ENCODE peak calls at places on chromosomes 11 and 22, in five cellular contexts. T, S, E, F and W are unnamed samples.
A peak's percentile ranks its signal among the peaks of the same experiment; 100 is the strongest.

GRCh38 chr22:26547426-26547825 is 35.2 kb upstream of the TFIP11 start:
- DNase-seq in S (no peak), F (no peak), T (no peak), E (no peak), W (no peak)

GRCh38 chr11:5620606-5621521 is 3.9 kb upstream of the TRIM34 start:
- DNase-seq in T (no peak), S (no peak), F (no peak), E (no peak), W (no peak)

GRCh38 chr11:45036010-45036409 is 85.3 kb upstream of the TP53I11 start:
- DNase-seq in T (no peak), S (no peak), F (no peak), E (no peak), W (no peak)

GRCh38 chr11:114183041-114183511 is 113.1 kb upstream of the NNMT start:
- DNase-seq in T (no peak), F (no peak), S (peak; percentile 93), E (no peak), W (no peak)

GRCh38 chr11:42319926-42320325 is 860.5 kb upstream of the LRRC4C start:
- DNase-seq in T (no peak), S (no peak), E (no peak), F (no peak), W (no peak)

GRCh38 chr11:10743354-10744035 is 7.6 kb upstream of the CTR9 start:
- DNase-seq in S (no peak), F (no peak), E (no peak), T (no peak), W (no peak)

GRCh38 chr11:113373981-113374560 is 13.5 kb upstream of the ANKK1 start:
- DNase-seq in S (no peak), F (no peak), T (no peak), E (no peak), W (no peak)

GRCh38 chr11:68312780-68313573 is 586 bp downstream of the LRP5 start:
- DNase-seq in T (no peak), F (no peak), E (no peak), S (no peak), W (no peak)

GRCh38 chr11:47499160-47499559 is 50.2 kb upstream of the RAPSN start:
- DNase-seq in T (no peak), F (no peak), E (no peak), S (no peak), W (no peak)

GRCh38 chr11:64868904-64869570 is 9.4 kb downstream of the EHD1 start:
- DNase-seq in F (no peak), E (no peak), T (no peak), S (no peak), W (no peak)
- H3K4me1 ChIP-seq in F (peaks cover 98% of the 10 kb centered on the region), E (peaks cover 99% of the 10 kb centered on the region), T (peaks cover 88% of the 10 kb centered on the region), S (peaks cover 93% of the 10 kb centered on the region), W (peaks cover 78% of the 10 kb centered on the region)

GRCh38 chr22:20026204-20026908 is 5.4 kb downstream of the TANGO2 start:
- DNase-seq in E (no peak), T (no peak), S (no peak), F (no peak), W (no peak)
- H3K27ac ChIP-seq in E (no peak overlapping the region), T (no peak overlapping the region), S (no peak overlapping the region), F (no peak overlapping the region), W (no peak overlapping the region)

GRCh38 chr22:28670153-28670552 is 9.5 kb downstream of the TTC28 start:
- DNase-seq in S (no peak), F (no peak), T (no peak), E (no peak), W (no peak)

GRCh38 chr22:28670691-28671261 is 8.9 kb downstream of the TTC28 start:
- DNase-seq in F (no peak), E (no peak), T (no peak), S (no peak), W (no peak)

GRCh38 chr22:28669388-28669787 is 10.3 kb downstream of the TTC28 start:
- DNase-seq in T (no peak), F (no peak), S (no peak), E (no peak), W (no peak)

GRCh38 chr22:28674121-28674563 is 5.5 kb downstream of the TTC28 start:
- DNase-seq in S (no peak), E (no peak), F (no peak), T (peak; percentile 40), W (no peak)
- TF ChIP-seq EP300 in S (no peak), E (no peak), F (no peak), T (no peak), W (no peak)

DNA sequence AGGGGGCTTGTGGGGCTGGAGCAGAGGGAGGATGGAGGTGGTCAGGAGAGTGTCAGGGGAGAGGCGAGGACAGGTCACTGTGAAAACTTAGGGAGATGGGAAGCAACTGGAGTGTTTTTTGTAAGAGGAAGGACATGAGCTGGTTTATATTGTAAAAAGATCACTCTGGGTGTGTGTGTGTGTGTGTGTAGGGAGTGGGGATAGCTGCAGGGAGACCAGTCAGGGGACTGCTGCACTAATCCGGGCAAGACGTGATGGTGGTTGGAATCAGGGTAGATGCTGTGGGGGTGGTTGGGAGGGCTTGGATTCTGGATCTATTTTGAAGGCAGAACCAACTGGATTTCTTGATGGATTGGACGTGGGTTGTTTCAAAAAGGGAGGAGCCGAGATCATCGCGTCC is 11.3 kb upstream of the SYT7 start:
- DNase-seq in T (no peak), S (no peak), E (no peak), F (no peak), W (no peak)
- H3K4me1 ChIP-seq in T (no peaks in the 10 kb centered on the region), S (peaks cover 16% of the 10 kb centered on the region), E (peaks cover 27% of the 10 kb centered on the region), F (peaks cover 18% of the 10 kb centered on the region), W (peaks cover 41% of the 10 kb centered on the region)

DNA sequence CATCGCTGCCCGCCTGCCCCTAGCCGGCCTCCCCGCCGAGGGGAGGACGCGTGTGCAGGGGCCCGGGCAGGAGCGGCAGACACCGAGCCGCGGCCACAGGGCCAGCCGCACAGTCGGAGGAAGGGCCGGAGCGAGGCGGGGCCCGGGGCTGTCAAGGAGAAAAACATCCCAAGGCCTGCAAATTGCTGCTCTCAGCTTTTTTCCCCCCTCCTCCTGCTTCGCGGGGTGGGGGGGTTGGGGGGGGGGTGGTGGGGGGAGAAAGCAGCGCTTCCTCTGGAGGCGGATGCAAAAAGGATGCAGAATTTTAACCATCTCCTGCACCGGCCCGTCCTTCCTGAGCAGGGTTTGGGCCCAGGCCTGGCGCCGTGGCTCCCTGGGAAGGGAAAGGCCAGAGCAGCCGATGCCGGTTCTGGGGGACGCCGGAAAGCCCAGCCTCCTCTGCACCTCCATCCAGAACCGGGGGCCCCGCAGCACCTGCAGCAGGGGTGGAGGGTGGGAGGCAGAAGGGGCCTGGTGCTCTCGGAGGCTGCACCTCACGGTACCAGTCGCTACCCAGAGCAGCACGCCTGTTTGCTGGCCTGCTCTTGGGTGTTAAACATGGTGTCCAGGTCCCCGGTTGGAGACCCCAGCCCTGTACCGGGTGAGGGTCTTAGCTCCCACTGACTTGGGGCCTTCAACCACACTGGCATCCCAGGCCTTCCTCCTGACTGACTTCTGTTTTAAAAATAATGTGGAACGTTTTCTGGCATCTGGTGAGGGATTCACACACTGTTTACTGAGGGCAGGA is 77.3 kb upstream of the WNT7B start:
- DNase-seq in T (no peak), E (no peak), F (peak; percentile 52), S (peak; percentile 90), W (peak; percentile 85)
- H3K27ac ChIP-seq in T (peak overlapping the region; percentile 67), E (peak overlapping the region; percentile 100), F (peak overlapping the region; percentile 100), S (peak overlapping the region; percentile 100), W (peak overlapping the region; percentile 98)

GRCh38 chr22:22387386-22387736 is 121.2 kb downstream of the ZNF280B start:
- DNase-seq in F (no peak), T (no peak), E (no peak), S (no peak), W (no peak)

GRCh38 chr22:22388494-22388893 is 120.0 kb downstream of the ZNF280B start:
- DNase-seq in E (peak; percentile 45), T (no peak), F (no peak), S (no peak), W (no peak)

GRCh38 chr22:22388055-22388454 is 120.5 kb downstream of the ZNF280B start:
- DNase-seq in E (no peak), T (no peak), F (no peak), S (no peak), W (no peak)

GRCh38 chr22:22384668-22385244 is 123.8 kb downstream of the ZNF280B start:
- DNase-seq in S (no peak), E (peak; percentile 57), T (no peak), F (no peak), W (no peak)

GRCh38 chr22:22386602-22387385 is 121.7 kb downstream of the ZNF280B start:
- DNase-seq in T (no peak), E (peak; percentile 70), S (no peak), F (no peak), W (no peak)
- TF ChIP-seq EP300 in T (no peak), E (no peak), S (no peak), F (no peak), W (no peak)

GRCh38 chr11:1529286-1529685 is 42.7 kb upstream of the MOB2 start:
- DNase-seq in E (no peak), S (no peak), F (no peak), T (no peak), W (no peak)

GRCh38 chr11:1523779-1524178 is 37.2 kb upstream of the MOB2 start:
- DNase-seq in E (no peak), T (no peak), S (no peak), F (no peak), W (no peak)

GRCh38 chr11:1529774-1530173 is 42.3 kb downstream of the DUSP8 start:
- DNase-seq in S (no peak), E (no peak), F (no peak), T (no peak), W (no peak)

GRCh38 chr11:1528710-1529109 is 42.1 kb upstream of the MOB2 start:
- DNase-seq in S (no peak), F (no peak), T (no peak), E (no peak), W (no peak)

DNA sequence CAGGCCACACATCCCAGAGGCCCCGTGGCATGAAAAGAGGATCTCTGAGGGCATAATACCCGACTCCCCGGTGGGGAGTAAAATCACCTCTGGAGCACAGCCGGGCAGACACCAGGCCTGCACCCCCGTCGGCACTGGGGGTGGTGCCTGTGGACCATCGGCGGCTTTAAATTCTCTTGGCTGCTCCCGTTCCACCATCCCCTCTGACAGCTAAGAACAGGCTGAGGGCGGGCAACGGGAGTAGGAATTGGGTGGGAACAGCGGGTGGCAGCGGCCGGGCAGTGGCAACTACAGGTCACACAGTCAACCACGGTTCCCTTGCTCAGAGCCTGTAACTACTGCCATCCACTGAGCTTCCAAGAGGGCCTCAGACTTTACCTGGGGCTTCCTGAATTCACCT is 40.2 kb upstream of the MOB2 start:
- DNase-seq in F (no peak), E (no peak), S (no peak), T (no peak), W (no peak)
- H3K4me1 ChIP-seq in F (peaks cover 71% of the 10 kb centered on the region), E (peaks cover 60% of the 10 kb centered on the region), S (peaks cover 24% of the 10 kb centered on the region), T (peaks cover under 1% of the 10 kb centered on the region), W (peaks cover 69% of the 10 kb centered on the region)

GRCh38 chr11:59666969-59667368 is 1.9 kb downstream of the PATL1 start:
- DNase-seq in E (no peak), F (no peak), T (no peak), S (no peak), W (no peak)
- H3K27ac ChIP-seq in E (peak overlapping the region; percentile 90), F (peak overlapping the region; percentile 98), T (no peak overlapping the region), S (peak overlapping the region; percentile 91), W (no peak overlapping the region)